ENCODE peak calls at places on chromosomes 4 and X, in four cellular contexts. One of them, this sample, is unnamed.

GRCh38 chrX:30992381-30992904 is 79.4 kb downstream of the FTHL17 start:
- DNase-seq in WTC11: no peak
- DNase-seq in HepG2: peak
- DNase-seq in K562: no peak
- DNase-seq in this sample: no peak

GRCh38 chr4:123452585-123452984 is 56.0 kb downstream of the SPRY1 start:
- DNase-seq in K562: no peak
- DNase-seq in HepG2: peak
- DNase-seq in WTC11: no peak
- DNase-seq in this sample: no peak

GRCh38 chrX:49137492-49137891 is 14.0 kb upstream of the GPKOW start:
- DNase-seq in HepG2: peak
- DNase-seq in K562: no peak
- DNase-seq in WTC11: no peak
- DNase-seq in this sample: no peak

GRCh38 chr4:26263165-26263564 is 57.6 kb upstream of the RBPJ start:
- DNase-seq in HepG2: no peak
- DNase-seq in WTC11: peak
- DNase-seq in K562: peak
- DNase-seq in this sample: peak

GRCh38 chr4:67366341-67366861 is 178.9 kb downstream of the CENPC start:
- DNase-seq in K562: peak
- DNase-seq in HepG2: no peak
- DNase-seq in WTC11: no peak
- DNase-seq in this sample: no peak

GRCh38 chrX:49041683-49042529 is 1.3 kb downstream of the TFE3 start:
- DNase-seq in HepG2: no peak
- DNase-seq in WTC11: no peak
- DNase-seq in K562: no peak
- DNase-seq in this sample: no peak

GRCh38 chrX:41692162-41692749 is 3.5 kb downstream of the GPR34 start:
- DNase-seq in WTC11: no peak
- DNase-seq in HepG2: no peak
- DNase-seq in K562: no peak
- DNase-seq in this sample: no peak

GRCh38 chr4:164937576-164938270 is 39.7 kb downstream of the TRIM61 start:
- DNase-seq in WTC11: peak
- DNase-seq in HepG2: peak
- DNase-seq in K562: no peak
- DNase-seq in this sample: peak

GRCh38 chrX:10104958-10105658 is 51.7 kb upstream of the CLCN4 start:
- DNase-seq in WTC11: no peak
- DNase-seq in HepG2: no peak
- DNase-seq in K562: no peak
- DNase-seq in this sample: no peak

GRCh38 chr4:100778431-100778830 is 260.6 kb upstream of the EMCN start:
- DNase-seq in WTC11: no peak
- DNase-seq in HepG2: no peak
- DNase-seq in K562: no peak
- DNase-seq in this sample: no peak

GRCh38 chr4:98745372-98745771 is 87.0 kb upstream of the TSPAN5 start:
- DNase-seq in K562: peak
- DNase-seq in HepG2: peak
- DNase-seq in WTC11: peak
- DNase-seq in this sample: peak

GRCh38 chr4:80097395-80098177 is 24.6 kb upstream of the ANTXR2 start:
- DNase-seq in WTC11: no peak
- DNase-seq in HepG2: no peak
- DNase-seq in K562: peak
- DNase-seq in this sample: no peak

GRCh38 chr4:79574741-79575451 is 166.9 kb upstream of the GK2 start:
- DNase-seq in K562: no peak
- DNase-seq in WTC11: no peak
- DNase-seq in HepG2: no peak
- DNase-seq in this sample: no peak

GRCh38 chr4:113686950-113687718 is 74.4 kb downstream of the CAMK2D start:
- DNase-seq in K562: no peak
- DNase-seq in HepG2: peak
- DNase-seq in WTC11: no peak
- DNase-seq in this sample: no peak

GRCh38 chrX:130111220-130111934 is 1.1 kb upstream of the ELF4 start:
- DNase-seq in WTC11: no peak
- DNase-seq in K562: no peak
- DNase-seq in HepG2: no peak
- DNase-seq in this sample: no peak

GRCh38 chrX:23815376-23815775 is 32.4 kb downstream of the SAT1 start:
- DNase-seq in HepG2: no peak
- DNase-seq in K562: no peak
- DNase-seq in WTC11: no peak
- DNase-seq in this sample: no peak

GRCh38 chr4:95363579-95363965 is 185.2 kb downstream of the UNC5C start:
- DNase-seq in K562: no peak
- DNase-seq in WTC11: no peak
- DNase-seq in HepG2: no peak
- DNase-seq in this sample: no peak

GRCh38 chrX:65034292-65034640 is 58.0 kb upstream of the ZC4H2 start:
- DNase-seq in HepG2: no peak
- DNase-seq in K562: no peak
- DNase-seq in WTC11: no peak
- DNase-seq in this sample: no peak

GRCh38 chrX:65034641-65035450 is 58.6 kb upstream of the ZC4H2 start:
- DNase-seq in WTC11: peak
- DNase-seq in HepG2: peak
- DNase-seq in K562: peak
- DNase-seq in this sample: peak

GRCh38 chrX:65035451-65035779 is 59.2 kb upstream of the ZC4H2 start:
- DNase-seq in K562: peak
- DNase-seq in HepG2: no peak
- DNase-seq in WTC11: peak
- DNase-seq in this sample: no peak
- TF ChIP-seq ELF4 in K562: no peak
- TF ChIP-seq ELF4 in HepG2: no peak
- TF ChIP-seq ELF4 in WTC11: no peak
- TF ChIP-seq ELF4 in this sample: no peak

GRCh38 chr4:185374027-185374426 is 21.7 kb downstream of the LRP2BP start:
- DNase-seq in K562: no peak
- DNase-seq in HepG2: no peak
- DNase-seq in WTC11: no peak
- DNase-seq in this sample: no peak
- TF ChIP-seq ELF4 in K562: no peak
- TF ChIP-seq ELF4 in HepG2: no peak
- TF ChIP-seq ELF4 in WTC11: no peak
- TF ChIP-seq ELF4 in this sample: no peak

GRCh38 chrX:15056044-15056443 is 182.8 kb downstream of the MOSPD2 start:
- DNase-seq in WTC11: no peak
- DNase-seq in K562: no peak
- DNase-seq in HepG2: no peak
- DNase-seq in this sample: no peak

GRCh38 chrX:15059488-15059887 is 186.3 kb downstream of the MOSPD2 start:
- DNase-seq in WTC11: no peak
- DNase-seq in HepG2: no peak
- DNase-seq in K562: no peak
- DNase-seq in this sample: no peak

GRCh38 chrX:15050395-15050794 is 177.2 kb downstream of the MOSPD2 start:
- DNase-seq in HepG2: no peak
- DNase-seq in K562: peak
- DNase-seq in WTC11: no peak
- DNase-seq in this sample: no peak

DNA sequence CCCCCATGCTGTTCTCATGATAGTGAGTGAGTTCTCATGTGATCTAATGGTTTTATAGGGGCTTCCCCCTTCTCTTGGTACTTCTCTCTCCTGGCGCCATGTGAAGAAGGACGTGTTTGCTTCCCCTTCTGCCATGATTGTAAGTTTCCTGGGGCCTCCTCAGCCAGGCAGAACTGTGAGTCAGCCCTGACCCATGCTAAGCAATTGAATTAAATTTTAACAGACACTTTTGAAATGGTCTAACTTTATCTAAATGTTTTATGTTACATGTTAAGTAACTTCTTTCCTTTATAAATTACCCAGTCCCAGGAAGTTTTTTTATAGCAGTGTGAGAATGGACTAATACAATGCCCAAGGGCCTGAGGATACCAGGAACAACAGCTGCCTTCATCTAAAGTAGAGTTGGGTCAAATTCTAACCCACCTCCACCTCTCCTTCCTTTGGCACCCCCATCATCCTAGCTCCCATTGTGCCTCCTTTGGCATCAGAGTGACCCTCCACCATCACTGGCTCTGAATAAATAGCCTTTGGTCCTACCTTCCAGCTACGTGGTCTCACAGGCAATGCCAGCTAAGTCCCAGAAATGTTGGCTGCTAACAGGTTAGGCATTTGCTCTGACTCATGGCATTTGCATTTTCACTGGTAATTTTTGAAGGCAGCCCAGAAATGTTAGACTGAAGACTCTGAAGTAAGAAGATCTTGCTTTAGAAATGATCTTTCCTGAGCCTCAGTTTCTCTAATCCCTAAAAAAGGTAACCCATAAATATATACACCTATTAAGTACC is 182.1 kb downstream of the MOSPD2 start:
- DNase-seq in HepG2: no peak
- DNase-seq in K562: no peak
- DNase-seq in WTC11: no peak
- DNase-seq in this sample: no peak
- TF ChIP-seq ELF4 in HepG2: no peak
- TF ChIP-seq ELF4 in K562: no peak
- TF ChIP-seq ELF4 in WTC11: no peak
- TF ChIP-seq ELF4 in this sample: no peak

GRCh38 chr4:74621616-74622015 is 172.7 kb downstream of the BTC start:
- DNase-seq in HepG2: no peak
- DNase-seq in WTC11: no peak
- DNase-seq in K562: no peak
- DNase-seq in this sample: no peak

GRCh38 chr4:74615411-74615810 is 170.5 kb downstream of the AREG start:
- DNase-seq in HepG2: no peak
- DNase-seq in K562: no peak
- DNase-seq in WTC11: no peak
- DNase-seq in this sample: no peak

GRCh38 chr4:74619931-74620702 is 174.2 kb downstream of the BTC start:
- DNase-seq in WTC11: no peak
- DNase-seq in HepG2: no peak
- DNase-seq in K562: no peak
- DNase-seq in this sample: no peak

GRCh38 chr4:74618166-74618565 is 173.2 kb downstream of the AREG start:
- DNase-seq in WTC11: no peak
- DNase-seq in HepG2: no peak
- DNase-seq in K562: no peak
- DNase-seq in this sample: no peak

DNA sequence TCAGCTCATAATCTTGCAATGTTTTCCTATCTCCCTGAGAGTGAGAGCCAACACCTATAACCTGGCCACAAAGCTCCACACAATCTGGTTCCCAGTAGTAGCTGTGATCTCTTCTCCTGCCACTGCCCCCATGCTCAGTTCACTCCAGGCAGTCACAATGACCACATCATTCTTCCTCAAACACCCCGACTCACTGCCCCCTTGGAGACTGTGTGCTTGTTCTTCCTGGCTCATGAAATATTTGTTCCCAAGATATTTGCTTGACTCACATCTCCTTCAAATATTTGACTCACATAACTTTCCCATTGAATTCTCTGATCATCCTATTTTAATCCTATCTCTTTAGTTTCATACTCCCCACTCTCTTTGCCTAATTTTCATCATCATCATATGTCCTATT is 173.7 kb downstream of the AREG start:
- DNase-seq in HepG2: no peak
- DNase-seq in WTC11: no peak
- DNase-seq in K562: no peak
- DNase-seq in this sample: no peak
- TF ChIP-seq ELF4 in HepG2: no peak
- TF ChIP-seq ELF4 in WTC11: no peak
- TF ChIP-seq ELF4 in K562: no peak
- TF ChIP-seq ELF4 in this sample: no peak

GRCh38 chrX:39331062-39331704 is 529.9 kb downstream of the MID1IP1 start:
- DNase-seq in WTC11: no peak
- DNase-seq in K562: no peak
- DNase-seq in HepG2: no peak
- DNase-seq in this sample: no peak

GRCh38 chrX:39338583-39338982 is 537.3 kb downstream of the MID1IP1 start:
- DNase-seq in WTC11: no peak
- DNase-seq in K562: no peak
- DNase-seq in HepG2: no peak
- DNase-seq in this sample: no peak

GRCh38 chrX:39335447-39336235 is 534.4 kb downstream of the MID1IP1 start:
- DNase-seq in HepG2: no peak
- DNase-seq in K562: no peak
- DNase-seq in WTC11: no peak
- DNase-seq in this sample: no peak

GRCh38 chrX:39337461-39337860 is 536.2 kb downstream of the MID1IP1 start:
- DNase-seq in HepG2: no peak
- DNase-seq in K562: no peak
- DNase-seq in WTC11: no peak
- DNase-seq in this sample: no peak

DNA sequence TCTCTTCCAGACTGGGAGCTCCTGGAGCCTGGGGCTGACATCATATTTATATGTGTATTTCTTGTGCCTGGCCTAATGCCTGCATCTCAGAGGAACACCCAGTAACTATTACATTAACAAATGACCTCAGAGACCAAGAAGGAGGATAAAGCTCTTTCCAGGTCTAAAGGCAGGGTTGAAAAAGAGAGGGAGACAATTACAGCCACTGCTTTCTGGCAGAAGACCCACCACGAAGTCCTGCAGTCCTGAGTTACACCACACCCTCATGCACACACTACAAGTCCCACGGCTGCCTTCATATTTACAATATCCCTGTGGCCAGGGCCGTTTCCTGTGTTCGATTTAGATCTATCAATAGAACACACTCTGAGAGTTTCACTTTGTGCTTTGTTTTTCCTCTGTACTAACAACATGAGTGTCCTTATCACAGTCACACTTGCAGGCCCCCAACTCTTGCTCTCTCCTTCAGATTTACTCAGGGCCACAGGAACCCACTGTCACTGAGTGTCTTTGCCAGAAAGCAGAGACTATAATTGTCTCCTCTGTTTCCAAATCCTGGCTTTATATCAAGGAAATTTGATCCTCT is 535.5 kb downstream of the MID1IP1 start:
- DNase-seq in WTC11: no peak
- DNase-seq in K562: no peak
- DNase-seq in HepG2: no peak
- DNase-seq in this sample: no peak
- TF ChIP-seq ELF4 in WTC11: no peak
- TF ChIP-seq ELF4 in K562: no peak
- TF ChIP-seq ELF4 in HepG2: no peak
- TF ChIP-seq ELF4 in this sample: no peak

DNA sequence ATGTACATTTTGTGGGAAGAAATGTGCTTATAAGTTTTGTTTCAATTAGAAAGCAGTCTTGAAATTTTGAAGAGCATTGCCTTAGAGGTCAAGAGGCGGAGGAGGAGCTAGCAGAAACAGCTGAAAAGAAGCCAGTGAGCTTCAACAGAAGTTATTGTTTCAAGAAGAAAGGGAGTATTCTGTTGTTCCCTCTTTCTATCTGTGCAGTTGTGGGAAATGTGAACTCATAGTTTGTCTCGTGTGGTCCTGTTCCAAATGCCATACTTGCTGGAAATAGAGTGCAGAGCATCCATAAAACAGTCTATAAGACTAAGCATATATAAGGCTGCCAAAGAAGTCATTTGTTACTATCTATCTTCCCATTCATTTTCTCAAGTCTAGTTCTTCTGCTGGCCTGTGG is 1015.7 kb downstream of the DMD start:
- DNase-seq in HepG2: no peak
- DNase-seq in K562: no peak
- DNase-seq in WTC11: no peak
- DNase-seq in this sample: no peak
- TF ChIP-seq ELF4 in HepG2: no peak
- TF ChIP-seq ELF4 in K562: no peak
- TF ChIP-seq ELF4 in WTC11: no peak
- TF ChIP-seq ELF4 in this sample: no peak

GRCh38 chr4:176981551-176981950 is 188.8 kb upstream of the VEGFC start:
- DNase-seq in HepG2: no peak
- DNase-seq in WTC11: no peak
- DNase-seq in K562: no peak
- DNase-seq in this sample: no peak
- TF ChIP-seq ELF4 in HepG2: no peak
- TF ChIP-seq ELF4 in WTC11: no peak
- TF ChIP-seq ELF4 in K562: no peak
- TF ChIP-seq ELF4 in this sample: no peak

This sample was measured in HEK293T.